ENCODE peak calls at places on chromosomes 4 and X, in eight cellular contexts. C, I, U, B, L, Q, K and M are unnamed samples.

GRCh38 chr4:8332891-8333331 is 63.4 kb downstream of the HTRA3 start:
- ATAC-seq in C (no peak), I (no peak), U (no peak), B (no peak), L (no peak), Q (no peak), K (no peak), M (no peak)

GRCh38 chrX:70479197-70479969 is 34.7 kb downstream of the DLG3 start:
- ATAC-seq in C (no peak), I (no peak), U (no peak), B (peak; percentile 46), L (no peak), Q (no peak), K (peak; percentile 39), M (no peak)

GRCh38 chr4:5916229-5916628 is 23.3 kb upstream of the CRMP1 start:
- ATAC-seq in C (no peak), I (no peak), U (no peak), B (no peak), L (no peak), Q (no peak), K (no peak), M (no peak)

GRCh38 chr4:41119867-41120295 is 94.5 kb downstream of the APBB2 start:
- ATAC-seq in C (no peak), I (no peak), U (no peak), B (no peak), L (no peak), Q (no peak), K (no peak), M (no peak)

GRCh38 chrX:136202889-136203288 is 48.3 kb downstream of the MAP7D3 start:
- ATAC-seq in C (no peak), I (no peak), U (no peak), B (peak; percentile 23), L (no peak), Q (no peak), K (no peak), M (peak; percentile 66)

GRCh38 chr4:145481942-145482208 is 222 bp downstream of the SMAD1 start:
- ATAC-seq in C (no peak), I (no peak), U (no peak), B (no peak), L (peak; percentile 29), Q (peak; percentile 54), K (peak; percentile 35), M (no peak)

GRCh38 chr4:81397635-81398034 is 74.1 kb downstream of the RASGEF1B start:
- ATAC-seq in C (no peak), I (no peak), U (no peak), B (no peak), L (no peak), Q (no peak), K (no peak), M (no peak)

GRCh38 chr4:184400375-184400870 is 73.9 kb downstream of the IRF2 start:
- ATAC-seq in C (no peak), I (peak; percentile 75), U (no peak), B (peak; percentile 68), L (no peak), Q (no peak), K (no peak), M (peak; percentile 73)

GRCh38 chrX:37825225-37825842 is 22.0 kb downstream of the DYNLT3 start:
- ATAC-seq in C (peak; percentile 52), I (no peak), U (peak; percentile 56), B (peak; percentile 56), L (peak; percentile 77), Q (peak; percentile 89), K (peak; percentile 39), M (no peak)

GRCh38 chr4:81084029-81084428 is 53.5 kb downstream of the BMP3 start:
- ATAC-seq in C (no peak), I (no peak), U (no peak), B (peak; percentile 46), L (no peak), Q (no peak), K (peak; percentile 51), M (no peak)

GRCh38 chr4:145709843-145710242 is 29.9 kb downstream of the C4orf51 start:
- ATAC-seq in C (peak; percentile 64), I (no peak), U (no peak), B (no peak), L (no peak), Q (no peak), K (no peak), M (no peak)

GRCh38 chrX:64389489-64389888 is 5.8 kb downstream of the MTMR8 start:
- ATAC-seq in C (no peak), I (no peak), U (no peak), B (no peak), L (no peak), Q (no peak), K (no peak), M (no peak)

GRCh38 chr4:169958629-169959028 is 67.6 kb downstream of the MFAP3L start:
- ATAC-seq in C (no peak), I (no peak), U (no peak), B (no peak), L (no peak), Q (no peak), K (no peak), M (no peak)

GRCh38 chr4:56197387-56197786 is 189.9 kb downstream of the AASDH start:
- ATAC-seq in C (no peak), I (no peak), U (no peak), B (peak; percentile 59), L (no peak), Q (no peak), K (no peak), M (no peak)

GRCh38 chr4:168777277-168777965 is 232.6 kb downstream of the CBR4 start:
- ATAC-seq in C (no peak), I (no peak), U (no peak), B (no peak), L (no peak), Q (no peak), K (no peak), M (no peak)

GRCh38 chr4:184150102-184150839 is 67.4 kb downstream of the ENPP6 start:
- ATAC-seq in C (no peak), I (no peak), U (no peak), B (peak; percentile 35), L (no peak), Q (no peak), K (peak; percentile 68), M (no peak)

GRCh38 chr4:62196338-62196737 is 996.2 kb downstream of the ADGRL3 start:
- ATAC-seq in C (no peak), I (no peak), U (no peak), B (no peak), L (no peak), Q (no peak), K (no peak), M (no peak)

GRCh38 chrX:111129949-111130348 is 34.0 kb downstream of the PAK3 start:
- ATAC-seq in C (no peak), I (no peak), U (no peak), B (no peak), L (no peak), Q (no peak), K (no peak), M (no peak)

GRCh38 chr4:47873877-47874571 is 36.2 kb upstream of the CORIN start:
- ATAC-seq in C (no peak), I (no peak), U (no peak), B (no peak), L (no peak), Q (no peak), K (no peak), M (no peak)

GRCh38 chrX:155001873-155002272 is 20.6 kb downstream of the F8 start:
- ATAC-seq in C (no peak), I (no peak), U (no peak), B (no peak), L (no peak), Q (peak; percentile 54), K (no peak), M (no peak)

GRCh38 chr4:143711543-143712159 is 11.2 kb upstream of the FREM3 start:
- ATAC-seq in C (peak; percentile 78), I (no peak), U (peak; percentile 89), B (no peak), L (peak; percentile 93), Q (no peak), K (peak; percentile 46), M (no peak)
- TF ChIP-seq CTCF in C (peak; percentile 15), I (no peak), U (peak; percentile 62), B (no peak), L (peak; percentile 42), Q (no peak), K (no peak), M (no peak)

DNA sequence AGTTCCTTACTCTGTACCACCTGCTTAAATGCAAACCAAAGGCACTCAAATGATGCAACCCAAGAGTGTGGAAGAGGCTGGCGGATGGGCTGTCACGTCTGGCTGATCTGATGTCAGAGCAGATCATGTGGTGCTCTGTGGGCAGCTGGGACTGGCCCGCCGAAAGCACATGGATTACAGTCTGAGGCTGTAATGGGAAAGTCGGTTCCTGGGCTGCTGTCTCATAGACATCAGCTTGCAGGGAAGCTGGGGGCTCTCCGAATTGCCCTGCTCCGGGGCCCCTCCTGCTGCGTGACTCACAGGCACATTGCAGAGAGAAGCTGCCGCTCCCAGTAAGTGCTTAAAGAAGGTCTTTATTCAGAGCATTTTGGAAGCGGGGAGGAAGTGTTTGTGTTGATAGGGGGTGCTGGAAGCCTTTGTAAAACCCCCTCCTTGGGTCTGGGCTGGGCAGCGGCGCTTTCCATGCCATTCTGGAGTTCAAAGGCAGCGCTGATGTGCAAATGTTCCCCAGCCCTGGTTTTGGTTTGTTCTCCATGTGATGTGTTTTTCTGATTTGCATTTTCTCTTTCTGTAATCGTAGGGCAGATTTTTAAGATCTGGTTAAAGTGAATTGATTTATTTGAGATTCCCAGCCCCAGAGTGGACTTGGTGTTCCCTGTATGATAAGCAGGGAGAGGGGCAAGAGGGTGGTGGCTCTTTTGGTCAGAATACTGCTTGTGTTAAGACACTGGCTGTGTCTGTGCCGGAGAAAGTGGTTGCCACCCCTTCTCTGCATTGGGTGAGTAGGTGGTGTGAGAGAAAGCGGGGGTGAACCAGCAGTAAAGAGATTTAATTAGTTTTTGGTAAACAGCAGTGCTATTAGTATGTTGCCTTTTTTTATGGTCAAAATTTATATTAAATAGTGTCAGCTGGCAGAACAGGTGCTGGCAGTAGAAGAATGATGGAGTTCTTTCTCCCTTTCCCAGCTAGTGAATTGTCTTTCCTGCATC is 181.3 kb downstream of the LARP7 start:
- ATAC-seq in C (peak; percentile 95), I (peak; percentile 94), U (peak; percentile 97), B (peak; percentile 95), L (peak; percentile 84), Q (peak; percentile 96), K (peak; percentile 92), M (peak; percentile 95)
- TF ChIP-seq POLR2AphosphoS5 in C (peak; percentile 80), I (no peak), U (peak; percentile 25), B (no peak), L (no peak), Q (peak; percentile 79), K (no peak), M (peak; percentile 26)

GRCh38 chr4:91436556-91436955 is 867.2 kb upstream of the GRID2 start:
- ATAC-seq in C (no peak), I (no peak), U (no peak), B (no peak), L (no peak), Q (peak; percentile 53), K (no peak), M (no peak)
- H3K27me3 ChIP-seq in C (no peaks in the 10 kb centered on the region), I (no peaks in the 10 kb centered on the region), U (no peaks in the 10 kb centered on the region), B (no peaks in the 10 kb centered on the region), L (no peaks in the 10 kb centered on the region), Q (no peaks in the 10 kb centered on the region), K (no peaks in the 10 kb centered on the region), M (no peaks in the 10 kb centered on the region)

GRCh38 chr4:111605111-111605510 is 540.1 kb upstream of the FAM241A start:
- ATAC-seq in C (no peak), I (no peak), U (no peak), B (no peak), L (no peak), Q (no peak), K (no peak), M (no peak)

GRCh38 chr4:111601671-111602070 is 543.6 kb upstream of the FAM241A start:
- ATAC-seq in C (no peak), I (no peak), U (no peak), B (no peak), L (no peak), Q (no peak), K (no peak), M (no peak)

GRCh38 chr4:111602848-111603247 is 542.4 kb upstream of the FAM241A start:
- ATAC-seq in C (peak; percentile 78), I (no peak), U (no peak), B (no peak), L (no peak), Q (no peak), K (no peak), M (no peak)
- TF ChIP-seq CTCF in C (peak; percentile 33), I (peak; percentile 28), U (peak; percentile 48), B (no peak), L (no peak), Q (no peak), K (no peak), M (no peak)